ENCODE peak calls at places on chromosomes 6 and 20, in six cellular contexts. P, D, O, I, E and T are unnamed samples.

GRCh38 chr6:73236147-73236750 is 11.0 kb upstream of the KHDC1L start:
- DNase-seq in D (no peak), I (peak), O (peak), P (no peak), E (peak), T (no peak)

GRCh38 chr6:107620736-107621135 is 130.8 kb downstream of the SOBP start:
- DNase-seq in I (no peak), D (no peak), E (no peak), O (no peak), P (no peak), T (no peak)

GRCh38 chr20:43508604-43509040 is 1.1 kb downstream of the L3MBTL1 start:
- DNase-seq in I (no peak), E (no peak), O (no peak), P (no peak), D (no peak), T (no peak)

GRCh38 chr6:32973934-32974333 is 5.5 kb downstream of the BRD2 start:
- DNase-seq in D (no peak), O (peak), E (peak), I (no peak), P (no peak), T (no peak)

GRCh38 chr20:59723108-59723500 is 118.8 kb downstream of the PHACTR3 start:
- DNase-seq in E (no peak), P (no peak), O (no peak), D (no peak), I (no peak), T (no peak)

GRCh38 chr20:9068896-9069663 is at the start of gene PLCB4:
- DNase-seq in E (peak), I (no peak), P (peak), O (peak), D (peak), T (peak)

GRCh38 chr20:45055056-45055455 is 45.9 kb downstream of the KCNS1 start:
- DNase-seq in E (no peak), P (no peak), I (no peak), D (no peak), O (no peak), T (no peak)

GRCh38 chr6:25138024-25138696 is 141.0 kb upstream of the CARMIL1 start:
- DNase-seq in I (peak), D (no peak), P (peak), E (peak), O (peak), T (no peak)

GRCh38 chr6:5081182-5081581 is 4.0 kb upstream of the PPP1R3G start:
- DNase-seq in E (no peak), D (no peak), O (no peak), P (no peak), I (no peak), T (no peak)

GRCh38 chr20:20205141-20205861 is 153.0 kb downstream of the CFAP61 start:
- DNase-seq in P (no peak), D (peak), E (peak), I (no peak), O (no peak), T (no peak)

GRCh38 chr6:136812174-136812573 is 10.2 kb upstream of the PEX7 start:
- DNase-seq in I (no peak), E (no peak), D (no peak), P (no peak), O (no peak), T (no peak)

GRCh38 chr6:46819561-46819960 is 26.4 kb downstream of the MEP1A start:
- DNase-seq in O (no peak), P (no peak), E (no peak), I (no peak), D (no peak), T (no peak)

GRCh38 chr6:159789377-159790148 is at the start of gene TCP1:
- DNase-seq in P (peak), D (peak), O (peak), E (peak), I (peak), T (peak)

GRCh38 chr6:89585156-89585555 is 53.4 kb downstream of the LYRM2 start:
- DNase-seq in P (no peak), D (no peak), I (no peak), O (no peak), E (no peak), T (no peak)

GRCh38 chr6:40923326-40923725 is 115.7 kb downstream of the UNC5CL start:
- DNase-seq in I (no peak), E (no peak), P (no peak), D (no peak), O (no peak), T (no peak)

GRCh38 chr6:56334937-56335336 is 87.6 kb upstream of the COL21A1 start:
- DNase-seq in D (no peak), P (no peak), E (peak), I (peak), O (peak), T (no peak)

GRCh38 chr6:125952764-125953501 is 3.6 kb upstream of the HINT3 start:
- DNase-seq in I (no peak), E (peak), O (peak), D (peak), P (no peak), T (no peak)

GRCh38 chr20:57266251-57267157 is at the start of gene BMP7:
- DNase-seq in P (peak), D (peak), O (peak), E (peak), I (no peak), T (peak)

GRCh38 chr6:73203098-73203497 is 22.2 kb downstream of the KHDC1L start:
- DNase-seq in I (no peak), D (no peak), E (peak), P (no peak), O (no peak), T (no peak)

GRCh38 chr20:62117658-62118057 is 4.6 kb upstream of the LSM14B start:
- DNase-seq in I (no peak), P (no peak), E (no peak), D (peak), O (no peak), T (no peak)

GRCh38 chr6:17606606-17607005 is 6.5 kb downstream of the FAM8A1 start:
- DNase-seq in E (no peak), D (no peak), O (no peak), P (no peak), I (no peak), T (no peak)

GRCh38 chr6:113671440-113671839 is 185.7 kb upstream of the MARCKS start:
- DNase-seq in D (no peak), P (no peak), I (no peak), O (no peak), E (peak), T (no peak)

GRCh38 chr20:39049684-39050554 is 87.8 kb downstream of the DHX35 start:
- DNase-seq in E (peak), P (peak), I (peak), O (peak), D (peak), T (peak)

GRCh38 chr6:32857156-32857891 is 3.3 kb downstream of the PSMB9 start:
- DNase-seq in O (no peak), E (no peak), P (no peak), D (no peak), I (no peak), T (no peak)

GRCh38 chr20:198225-198624 is 8.7 kb upstream of the DEFB128 start:
- DNase-seq in D (no peak), O (no peak), P (no peak), I (no peak), E (no peak), T (no peak)

GRCh38 chr6:74671558-74672025 is 534.3 kb downstream of the COL12A1 start:
- DNase-seq in D (no peak), O (peak), I (peak), E (peak), P (no peak), T (no peak)

GRCh38 chr6:151757506-151757955 is 50.0 kb upstream of the ESR1 start:
- DNase-seq in P (no peak), O (no peak), E (peak), I (no peak), D (no peak), T (no peak)

GRCh38 chr6:49252901-49253300 is 210.2 kb downstream of the MMUT start:
- DNase-seq in O (no peak), I (no peak), D (no peak), P (no peak), E (no peak), T (no peak)